ENCODE peak calls at places on chromosomes 2 and 18, in eight cellular contexts. One of them, this sample, is unnamed.

GRCh38 chr2:146037334-146037870 is 1517.5 kb upstream of the ZEB2 start:
- DNase-seq in cardiac fibroblast: peak
- DNase-seq in stimulated activated CD4-positive, alpha-beta T cell treated with anti-CD3 and anti-CD28 coated beads, Interleukin-4, amount 100 ng/mL, for 4 hours: no peak
- DNase-seq in HT1080: no peak
- DNase-seq in skeletal muscle cell: no peak
- DNase-seq in left cardiac atrium: no peak
- DNase-seq in activated CD4-positive, CD25-positive, alpha-beta regulatory T cell: no peak
- DNase-seq in CMK: no peak
- DNase-seq in this sample: no peak

GRCh38 chr2:189022002-189022401 is 47.8 kb downstream of the COL3A1 start:
- DNase-seq in cardiac fibroblast: peak
- DNase-seq in stimulated activated CD4-positive, alpha-beta T cell treated with anti-CD3 and anti-CD28 coated beads, Interleukin-4, amount 100 ng/mL, for 4 hours: no peak
- DNase-seq in HT1080: peak
- DNase-seq in skeletal muscle cell: peak
- DNase-seq in left cardiac atrium: no peak
- DNase-seq in activated CD4-positive, CD25-positive, alpha-beta regulatory T cell: no peak
- DNase-seq in CMK: no peak
- DNase-seq in this sample: no peak

GRCh38 chr2:15913146-15913545 is 27.2 kb upstream of the MYCN start:
- DNase-seq in cardiac fibroblast: no peak
- DNase-seq in stimulated activated CD4-positive, alpha-beta T cell treated with anti-CD3 and anti-CD28 coated beads, Interleukin-4, amount 100 ng/mL, for 4 hours: no peak
- DNase-seq in HT1080: no peak
- DNase-seq in skeletal muscle cell: no peak
- DNase-seq in left cardiac atrium: no peak
- DNase-seq in activated CD4-positive, CD25-positive, alpha-beta regulatory T cell: no peak
- DNase-seq in CMK: no peak
- DNase-seq in this sample: no peak

GRCh38 chr2:28902584-28902983 is 8.1 kb downstream of the WDR43 start:
- DNase-seq in cardiac fibroblast: no peak
- DNase-seq in stimulated activated CD4-positive, alpha-beta T cell treated with anti-CD3 and anti-CD28 coated beads, Interleukin-4, amount 100 ng/mL, for 4 hours: no peak
- DNase-seq in HT1080: no peak
- DNase-seq in skeletal muscle cell: no peak
- DNase-seq in left cardiac atrium: no peak
- DNase-seq in activated CD4-positive, CD25-positive, alpha-beta regulatory T cell: no peak
- DNase-seq in CMK: no peak
- DNase-seq in this sample: no peak

GRCh38 chr2:190507135-190507534 is 27.4 kb downstream of the NEMP2 start:
- DNase-seq in cardiac fibroblast: no peak
- DNase-seq in stimulated activated CD4-positive, alpha-beta T cell treated with anti-CD3 and anti-CD28 coated beads, Interleukin-4, amount 100 ng/mL, for 4 hours: no peak
- DNase-seq in HT1080: no peak
- DNase-seq in skeletal muscle cell: no peak
- DNase-seq in left cardiac atrium: no peak
- DNase-seq in activated CD4-positive, CD25-positive, alpha-beta regulatory T cell: no peak
- DNase-seq in CMK: no peak
- DNase-seq in this sample: no peak

GRCh38 chr2:223837290-223838061 is at the start of gene AP1S3:
- DNase-seq in cardiac fibroblast: peak
- DNase-seq in stimulated activated CD4-positive, alpha-beta T cell treated with anti-CD3 and anti-CD28 coated beads, Interleukin-4, amount 100 ng/mL, for 4 hours: peak
- DNase-seq in HT1080: peak
- DNase-seq in skeletal muscle cell: no peak
- DNase-seq in left cardiac atrium: peak
- DNase-seq in activated CD4-positive, CD25-positive, alpha-beta regulatory T cell: peak
- DNase-seq in CMK: no peak
- DNase-seq in this sample: peak

GRCh38 chr2:112700004-112700667 is 20.7 kb upstream of the NT5DC4 start:
- DNase-seq in cardiac fibroblast: no peak
- DNase-seq in stimulated activated CD4-positive, alpha-beta T cell treated with anti-CD3 and anti-CD28 coated beads, Interleukin-4, amount 100 ng/mL, for 4 hours: no peak
- DNase-seq in HT1080: no peak
- DNase-seq in skeletal muscle cell: no peak
- DNase-seq in left cardiac atrium: no peak
- DNase-seq in activated CD4-positive, CD25-positive, alpha-beta regulatory T cell: no peak
- DNase-seq in CMK: no peak
- DNase-seq in this sample: no peak

GRCh38 chr2:222751821-222752719 is 80.6 kb downstream of the MOGAT1 start:
- DNase-seq in cardiac fibroblast: no peak
- DNase-seq in stimulated activated CD4-positive, alpha-beta T cell treated with anti-CD3 and anti-CD28 coated beads, Interleukin-4, amount 100 ng/mL, for 4 hours: no peak
- DNase-seq in HT1080: no peak
- DNase-seq in skeletal muscle cell: no peak
- DNase-seq in left cardiac atrium: no peak
- DNase-seq in activated CD4-positive, CD25-positive, alpha-beta regulatory T cell: no peak
- DNase-seq in CMK: no peak
- DNase-seq in this sample: no peak

GRCh38 chr2:15363142-15363541 is 198.0 kb downstream of the NBAS start:
- DNase-seq in cardiac fibroblast: peak
- DNase-seq in stimulated activated CD4-positive, alpha-beta T cell treated with anti-CD3 and anti-CD28 coated beads, Interleukin-4, amount 100 ng/mL, for 4 hours: no peak
- DNase-seq in HT1080: peak
- DNase-seq in skeletal muscle cell: peak
- DNase-seq in left cardiac atrium: no peak
- DNase-seq in activated CD4-positive, CD25-positive, alpha-beta regulatory T cell: no peak
- DNase-seq in CMK: no peak
- DNase-seq in this sample: no peak

GRCh38 chr18:62660741-62661140 is 54.6 kb upstream of the PHLPP1 start:
- DNase-seq in cardiac fibroblast: no peak
- DNase-seq in stimulated activated CD4-positive, alpha-beta T cell treated with anti-CD3 and anti-CD28 coated beads, Interleukin-4, amount 100 ng/mL, for 4 hours: no peak
- DNase-seq in HT1080: no peak
- DNase-seq in skeletal muscle cell: no peak
- DNase-seq in left cardiac atrium: no peak
- DNase-seq in activated CD4-positive, CD25-positive, alpha-beta regulatory T cell: no peak
- DNase-seq in CMK: no peak
- DNase-seq in this sample: no peak

GRCh38 chr2:158325031-158325781 is 131.3 kb downstream of the CCDC148 start:
- DNase-seq in cardiac fibroblast: peak
- DNase-seq in stimulated activated CD4-positive, alpha-beta T cell treated with anti-CD3 and anti-CD28 coated beads, Interleukin-4, amount 100 ng/mL, for 4 hours: no peak
- DNase-seq in HT1080: peak
- DNase-seq in skeletal muscle cell: peak
- DNase-seq in left cardiac atrium: no peak
- DNase-seq in activated CD4-positive, CD25-positive, alpha-beta regulatory T cell: no peak
- DNase-seq in CMK: no peak
- DNase-seq in this sample: no peak

GRCh38 chr2:20180676-20181648 is 44.0 kb downstream of the SDC1 start:
- DNase-seq in cardiac fibroblast: no peak
- DNase-seq in stimulated activated CD4-positive, alpha-beta T cell treated with anti-CD3 and anti-CD28 coated beads, Interleukin-4, amount 100 ng/mL, for 4 hours: no peak
- DNase-seq in HT1080: no peak
- DNase-seq in skeletal muscle cell: no peak
- DNase-seq in left cardiac atrium: no peak
- DNase-seq in activated CD4-positive, CD25-positive, alpha-beta regulatory T cell: no peak
- DNase-seq in CMK: no peak
- DNase-seq in this sample: no peak

GRCh38 chr2:239386872-239387445 is 13.9 kb downstream of the HDAC4 start:
- DNase-seq in cardiac fibroblast: no peak
- DNase-seq in stimulated activated CD4-positive, alpha-beta T cell treated with anti-CD3 and anti-CD28 coated beads, Interleukin-4, amount 100 ng/mL, for 4 hours: no peak
- DNase-seq in HT1080: no peak
- DNase-seq in skeletal muscle cell: no peak
- DNase-seq in left cardiac atrium: no peak
- DNase-seq in activated CD4-positive, CD25-positive, alpha-beta regulatory T cell: no peak
- DNase-seq in CMK: no peak
- DNase-seq in this sample: no peak

GRCh38 chr18:21463718-21464117 is 136.8 kb downstream of the ESCO1 start:
- DNase-seq in cardiac fibroblast: no peak
- DNase-seq in stimulated activated CD4-positive, alpha-beta T cell treated with anti-CD3 and anti-CD28 coated beads, Interleukin-4, amount 100 ng/mL, for 4 hours: no peak
- DNase-seq in HT1080: no peak
- DNase-seq in skeletal muscle cell: no peak
- DNase-seq in left cardiac atrium: peak
- DNase-seq in activated CD4-positive, CD25-positive, alpha-beta regulatory T cell: no peak
- DNase-seq in CMK: no peak
- DNase-seq in this sample: no peak

GRCh38 chr18:61666876-61667590 is 225.8 kb downstream of the RNF152 start:
- DNase-seq in cardiac fibroblast: no peak
- DNase-seq in stimulated activated CD4-positive, alpha-beta T cell treated with anti-CD3 and anti-CD28 coated beads, Interleukin-4, amount 100 ng/mL, for 4 hours: no peak
- DNase-seq in HT1080: no peak
- DNase-seq in skeletal muscle cell: no peak
- DNase-seq in left cardiac atrium: no peak
- DNase-seq in activated CD4-positive, CD25-positive, alpha-beta regulatory T cell: no peak
- DNase-seq in CMK: no peak
- DNase-seq in this sample: no peak

GRCh38 chr2:35846-36245 is 10.5 kb downstream of the FAM110C start:
- DNase-seq in cardiac fibroblast: no peak
- DNase-seq in stimulated activated CD4-positive, alpha-beta T cell treated with anti-CD3 and anti-CD28 coated beads, Interleukin-4, amount 100 ng/mL, for 4 hours: no peak
- DNase-seq in HT1080: no peak
- DNase-seq in skeletal muscle cell: no peak
- DNase-seq in left cardiac atrium: no peak
- DNase-seq in activated CD4-positive, CD25-positive, alpha-beta regulatory T cell: no peak
- DNase-seq in CMK: no peak
- DNase-seq in this sample: no peak

GRCh38 chr18:33577688-33578370 is at the start of gene ASXL3:
- DNase-seq in cardiac fibroblast: no peak
- DNase-seq in stimulated activated CD4-positive, alpha-beta T cell treated with anti-CD3 and anti-CD28 coated beads, Interleukin-4, amount 100 ng/mL, for 4 hours: no peak
- DNase-seq in HT1080: no peak
- DNase-seq in skeletal muscle cell: no peak
- DNase-seq in left cardiac atrium: peak
- DNase-seq in activated CD4-positive, CD25-positive, alpha-beta regulatory T cell: no peak
- DNase-seq in CMK: no peak
- DNase-seq in this sample: no peak

GRCh38 chr2:178225011-178225817 is 30.9 kb downstream of the OSBPL6 start:
- DNase-seq in cardiac fibroblast: peak
- DNase-seq in stimulated activated CD4-positive, alpha-beta T cell treated with anti-CD3 and anti-CD28 coated beads, Interleukin-4, amount 100 ng/mL, for 4 hours: no peak
- DNase-seq in HT1080: peak
- DNase-seq in skeletal muscle cell: peak
- DNase-seq in left cardiac atrium: no peak
- DNase-seq in activated CD4-positive, CD25-positive, alpha-beta regulatory T cell: no peak
- DNase-seq in CMK: no peak
- DNase-seq in this sample: no peak

GRCh38 chr2:203340791-203341487 is 12.7 kb downstream of the ABI2 start:
- DNase-seq in cardiac fibroblast: peak
- DNase-seq in stimulated activated CD4-positive, alpha-beta T cell treated with anti-CD3 and anti-CD28 coated beads, Interleukin-4, amount 100 ng/mL, for 4 hours: no peak
- DNase-seq in HT1080: peak
- DNase-seq in skeletal muscle cell: peak
- DNase-seq in left cardiac atrium: no peak
- DNase-seq in activated CD4-positive, CD25-positive, alpha-beta regulatory T cell: no peak
- DNase-seq in CMK: no peak
- DNase-seq in this sample: no peak

GRCh38 chr2:132645943-132646804 is 23.8 kb downstream of the LYPD1 start:
- DNase-seq in cardiac fibroblast: no peak
- DNase-seq in stimulated activated CD4-positive, alpha-beta T cell treated with anti-CD3 and anti-CD28 coated beads, Interleukin-4, amount 100 ng/mL, for 4 hours: no peak
- DNase-seq in HT1080: no peak
- DNase-seq in skeletal muscle cell: no peak
- DNase-seq in left cardiac atrium: no peak
- DNase-seq in activated CD4-positive, CD25-positive, alpha-beta regulatory T cell: no peak
- DNase-seq in CMK: no peak
- DNase-seq in this sample: no peak

GRCh38 chr2:112189001-112189556 is 50.9 kb downstream of the FBLN7 start:
- DNase-seq in cardiac fibroblast: no peak
- DNase-seq in stimulated activated CD4-positive, alpha-beta T cell treated with anti-CD3 and anti-CD28 coated beads, Interleukin-4, amount 100 ng/mL, for 4 hours: peak
- DNase-seq in HT1080: no peak
- DNase-seq in skeletal muscle cell: no peak
- DNase-seq in left cardiac atrium: no peak
- DNase-seq in activated CD4-positive, CD25-positive, alpha-beta regulatory T cell: no peak
- DNase-seq in CMK: no peak
- DNase-seq in this sample: no peak

GRCh38 chr2:120829633-120830025 is 94.0 kb downstream of the GLI2 start:
- DNase-seq in cardiac fibroblast: no peak
- DNase-seq in stimulated activated CD4-positive, alpha-beta T cell treated with anti-CD3 and anti-CD28 coated beads, Interleukin-4, amount 100 ng/mL, for 4 hours: no peak
- DNase-seq in HT1080: no peak
- DNase-seq in skeletal muscle cell: no peak
- DNase-seq in left cardiac atrium: no peak
- DNase-seq in activated CD4-positive, CD25-positive, alpha-beta regulatory T cell: no peak
- DNase-seq in CMK: no peak
- DNase-seq in this sample: no peak

GRCh38 chr2:234949762-234950434 is 1.9 kb upstream of the SH3BP4 start:
- DNase-seq in cardiac fibroblast: peak
- DNase-seq in stimulated activated CD4-positive, alpha-beta T cell treated with anti-CD3 and anti-CD28 coated beads, Interleukin-4, amount 100 ng/mL, for 4 hours: no peak
- DNase-seq in HT1080: peak
- DNase-seq in skeletal muscle cell: peak
- DNase-seq in left cardiac atrium: no peak
- DNase-seq in activated CD4-positive, CD25-positive, alpha-beta regulatory T cell: no peak
- DNase-seq in CMK: no peak
- DNase-seq in this sample: no peak

GRCh38 chr2:202249521-202249850 is 11.1 kb upstream of the SUMO1 start:
- DNase-seq in cardiac fibroblast: peak
- DNase-seq in stimulated activated CD4-positive, alpha-beta T cell treated with anti-CD3 and anti-CD28 coated beads, Interleukin-4, amount 100 ng/mL, for 4 hours: no peak
- DNase-seq in HT1080: peak
- DNase-seq in skeletal muscle cell: no peak
- DNase-seq in left cardiac atrium: no peak
- DNase-seq in activated CD4-positive, CD25-positive, alpha-beta regulatory T cell: no peak
- DNase-seq in CMK: no peak
- DNase-seq in this sample: no peak

GRCh38 chr2:85091838-85092237 is 41.4 kb upstream of the TCF7L1 start:
- DNase-seq in cardiac fibroblast: no peak
- DNase-seq in stimulated activated CD4-positive, alpha-beta T cell treated with anti-CD3 and anti-CD28 coated beads, Interleukin-4, amount 100 ng/mL, for 4 hours: no peak
- DNase-seq in HT1080: no peak
- DNase-seq in skeletal muscle cell: no peak
- DNase-seq in left cardiac atrium: no peak
- DNase-seq in activated CD4-positive, CD25-positive, alpha-beta regulatory T cell: no peak
- DNase-seq in CMK: no peak
- DNase-seq in this sample: no peak

GRCh38 chr2:27353762-27354596 is 2.6 kb downstream of the GTF3C2 start:
- DNase-seq in cardiac fibroblast: peak
- DNase-seq in stimulated activated CD4-positive, alpha-beta T cell treated with anti-CD3 and anti-CD28 coated beads, Interleukin-4, amount 100 ng/mL, for 4 hours: no peak
- DNase-seq in HT1080: no peak
- DNase-seq in skeletal muscle cell: peak
- DNase-seq in left cardiac atrium: no peak
- DNase-seq in activated CD4-positive, CD25-positive, alpha-beta regulatory T cell: no peak
- DNase-seq in CMK: no peak
- DNase-seq in this sample: no peak

GRCh38 chr2:240220371-240220770 is 79.9 kb upstream of the OTOS start:
- DNase-seq in cardiac fibroblast: peak
- DNase-seq in stimulated activated CD4-positive, alpha-beta T cell treated with anti-CD3 and anti-CD28 coated beads, Interleukin-4, amount 100 ng/mL, for 4 hours: no peak
- DNase-seq in HT1080: no peak
- DNase-seq in skeletal muscle cell: no peak
- DNase-seq in left cardiac atrium: no peak
- DNase-seq in activated CD4-positive, CD25-positive, alpha-beta regulatory T cell: no peak
- DNase-seq in CMK: no peak
- DNase-seq in this sample: no peak

GRCh38 chr18:57532987-57533386 is 53.5 kb downstream of the FECH start:
- DNase-seq in cardiac fibroblast: peak
- DNase-seq in stimulated activated CD4-positive, alpha-beta T cell treated with anti-CD3 and anti-CD28 coated beads, Interleukin-4, amount 100 ng/mL, for 4 hours: no peak
- DNase-seq in HT1080: no peak
- DNase-seq in skeletal muscle cell: no peak
- DNase-seq in left cardiac atrium: no peak
- DNase-seq in activated CD4-positive, CD25-positive, alpha-beta regulatory T cell: no peak
- DNase-seq in CMK: no peak
- DNase-seq in this sample: no peak